ENCODE peak calls at places on chromosomes 3 and 15, in five cellular contexts. Y, L, I, M and T are unnamed samples.

GRCh38 chr3:190375250-190375649 is 12.7 kb upstream of the CLDN16 start:
- DNase-seq in Y (no peak), L (no peak), I (no peak), M (no peak), T (no peak)

GRCh38 chr3:85081191-85081895 is 122.6 kb downstream of the CADM2 start:
- DNase-seq in Y (no peak), L (no peak), I (no peak), M (no peak), T (no peak)

GRCh38 chr3:102223139-102223538 is 211.7 kb upstream of the ZPLD1 start:
- DNase-seq in Y (no peak), L (no peak), I (no peak), M (no peak), T (no peak)

GRCh38 chr3:31051226-31051625 is 156.8 kb upstream of the GADL1 start:
- DNase-seq in Y (no peak), L (no peak), I (no peak), M (no peak), T (no peak)

GRCh38 chr15:25616471-25616870 is 177.6 kb upstream of the UBE3A start:
- DNase-seq in Y (no peak), L (no peak), I (no peak), M (no peak), T (no peak)

GRCh38 chr15:85711590-85712192 is 83.0 kb downstream of the KLHL25 start:
- DNase-seq in Y (no peak), L (no peak), I (no peak), M (no peak), T (no peak)

GRCh38 chr3:94967196-94967595 is 904.3 kb downstream of the NSUN3 start:
- DNase-seq in Y (no peak), L (no peak), I (no peak), M (no peak), T (no peak)

GRCh38 chr3:180072786-180073185 is 36.0 kb upstream of the PEX5L start:
- DNase-seq in Y (no peak), L (no peak), I (no peak), M (no peak), T (no peak)

GRCh38 chr15:29997499-29997898 is 85.3 kb upstream of the GOLGA8J start:
- DNase-seq in Y (no peak), L (no peak), I (no peak), M (no peak), T (no peak)

GRCh38 chr15:90868261-90868689 is at the start of gene FURIN:
- DNase-seq in Y (no peak), L (no peak), I (peak; percentile 60), M (no peak), T (no peak)

GRCh38 chr3:122974764-122975162 is 52.8 kb downstream of the SEMA5B start:
- DNase-seq in Y (no peak), L (no peak), I (no peak), M (peak; percentile 7), T (no peak)

GRCh38 chr15:78778422-78778821 is 32.8 kb downstream of the ADAMTS7 start:
- DNase-seq in Y (no peak), L (no peak), I (no peak), M (no peak), T (no peak)

GRCh38 chr3:27758083-27758482 is 36.0 kb upstream of the EOMES start:
- DNase-seq in Y (no peak), L (no peak), I (no peak), M (no peak), T (no peak)

GRCh38 chr15:57947781-57948180 is 117.7 kb downstream of the ALDH1A2 start:
- DNase-seq in Y (no peak), L (no peak), I (no peak), M (peak; percentile 57), T (no peak)

GRCh38 chr3:111924283-111924682 is 54.5 kb upstream of the ABHD10 start:
- DNase-seq in Y (peak; percentile 86), L (no peak), I (no peak), M (peak; percentile 99), T (peak; percentile 33)

GRCh38 chr3:72299321-72299802 is 514.4 kb upstream of the PROK2 start:
- DNase-seq in Y (no peak), L (no peak), I (no peak), M (peak; percentile 96), T (no peak)

GRCh38 chr15:98966036-98966787 is 41.4 kb downstream of the PGPEP1L start:
- DNase-seq in Y (no peak), L (no peak), I (no peak), M (no peak), T (no peak)

GRCh38 chr3:52495777-52496602 is 852 bp downstream of the STAB1 start:
- DNase-seq in Y (no peak), L (no peak), I (no peak), M (peak; percentile 82), T (no peak)

GRCh38 chr3:30354972-30355371 is 251.4 kb upstream of the TGFBR2 start:
- DNase-seq in Y (no peak), L (no peak), I (no peak), M (peak; percentile 30), T (no peak)

GRCh38 chr3:119639494-119640350 is 20.7 kb downstream of the POPDC2 start:
- DNase-seq in Y (no peak), L (no peak), I (no peak), M (no peak), T (no peak)

GRCh38 chr3:125143538-125143937 is 69.0 kb downstream of the SLC12A8 start:
- DNase-seq in Y (no peak), L (no peak), I (no peak), M (no peak), T (no peak)

GRCh38 chr3:31274406-31275024 is 258.2 kb upstream of the STT3B start:
- DNase-seq in Y (no peak), L (no peak), I (no peak), M (peak; percentile 55), T (no peak)

GRCh38 chr3:172846103-172846561 is 95.6 kb downstream of the ECT2 start:
- DNase-seq in Y (no peak), L (no peak), I (no peak), M (no peak), T (no peak)

GRCh38 chr3:172848910-172849309 is 98.4 kb downstream of the ECT2 start:
- DNase-seq in Y (no peak), L (no peak), I (no peak), M (peak; percentile 63), T (no peak)

GRCh38 chr3:172844428-172844827 is 93.9 kb downstream of the ECT2 start:
- DNase-seq in Y (no peak), L (no peak), I (no peak), M (no peak), T (no peak)

GRCh38 chr3:172846706-172847105 is 96.2 kb downstream of the ECT2 start:
- DNase-seq in Y (no peak), L (no peak), I (peak; percentile 30), M (no peak), T (no peak)

DNA sequence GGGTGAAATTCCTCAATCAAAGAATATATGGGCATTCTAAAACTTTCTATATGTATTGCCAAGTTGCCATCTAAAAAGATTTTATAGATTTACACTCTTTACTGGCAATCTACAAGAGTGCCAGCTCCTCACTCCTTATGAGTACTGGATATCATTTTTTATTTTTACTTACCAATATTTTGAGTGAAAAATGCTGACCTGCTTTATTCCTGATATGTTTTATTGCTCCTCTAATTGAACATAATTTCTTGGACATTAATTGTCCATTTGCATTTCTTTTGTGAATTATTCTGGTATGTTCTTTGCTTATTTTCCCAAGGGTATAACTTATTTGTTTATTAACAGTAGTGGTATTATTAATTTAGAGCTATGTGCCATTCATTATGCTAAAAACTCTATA is 96.8 kb downstream of the ECT2 start:
- DNase-seq in Y (no peak), L (no peak), I (no peak), M (no peak), T (no peak)
- H3K4me3 ChIP-seq in Y (no peak overlapping the region), L (no peak overlapping the region), I (no peak overlapping the region), M (no peak overlapping the region), T (no peak overlapping the region)

GRCh38 chr3:184314700-184315505 is 497 bp downstream of the EIF4G1 start:
- DNase-seq in Y (peak; percentile 83), L (peak; percentile 45), I (peak; percentile 70), M (peak; percentile 81), T (peak; percentile 72)
- TF ChIP-seq POLR2A in Y (no peak), L (peak; percentile 19), I (no peak), M (peak; percentile 79), T (peak; percentile 54)

DNA sequence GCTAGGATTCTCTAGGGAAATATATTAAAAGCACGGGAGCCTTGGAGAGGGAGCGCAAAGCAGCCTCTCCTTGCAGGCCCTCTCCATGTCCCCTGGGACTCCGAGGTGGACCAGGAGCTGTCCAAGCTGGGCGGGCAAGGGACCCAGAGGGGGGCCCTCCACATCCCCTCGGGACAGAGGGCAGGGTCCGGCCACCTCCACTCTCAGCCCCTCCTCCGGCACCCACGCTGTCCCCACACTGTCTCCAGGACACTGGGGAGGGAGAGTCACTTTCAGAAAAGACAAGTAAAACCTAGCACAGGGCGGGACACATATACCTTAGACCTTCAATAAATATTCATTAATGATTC is 77.5 kb upstream of the RNF7 start:
- DNase-seq in Y (no peak), L (no peak), I (no peak), M (no peak), T (no peak)
- H3K4me3 ChIP-seq in Y (peak overlapping the region; percentile 56), L (peak overlapping the region; percentile 66), I (peak overlapping the region; percentile 27), M (peak overlapping the region; percentile 35), T (no peak overlapping the region)

GRCh38 chr3:7781395-7781794 is 720.2 kb upstream of the LMCD1 start:
- DNase-seq in Y (no peak), L (no peak), I (no peak), M (no peak), T (no peak)
- TF ChIP-seq POLR2A in Y (no peak), L (no peak), I (no peak), M (no peak), T (no peak)